ENCODE peak calls at places on chromosomes 2 and 18, in four cellular contexts. S is non-pigmented ciliary epithelial cell; M is activated CD4-positive, alpha-beta T cell treated with anti-CD3 and anti-CD28 coated beads, Interleukin-2, amount 50 U/mL, for 48 hours; U is activated CD4-positive, alpha-beta memory T cell treated with anti-CD3 and anti-CD28 coated beads for 36 hours. N is an unnamed sample.

GRCh38 chr18:76923485-76924085 is 101.2 kb downstream of the ZNF236 start:
- DNase-seq in S (no peak), U (no peak), M (no peak), N (no peak)

GRCh38 chr2:96962567-96963203 is 23.7 kb downstream of the FAM178B start:
- DNase-seq in U (peak), M (peak), S (no peak), N (no peak)

GRCh38 chr2:72131916-72132841 is 15.5 kb downstream of the CYP26B1 start:
- DNase-seq in U (no peak), S (no peak), M (no peak), N (peak)

GRCh38 chr2:226910384-226910783 is 74.5 kb downstream of the RHBDD1 start:
- DNase-seq in M (no peak), U (no peak), S (no peak), N (no peak)

GRCh38 chr2:144938308-144938709 is 418.4 kb upstream of the ZEB2 start:
- DNase-seq in S (peak), M (no peak), U (no peak), N (no peak)

GRCh38 chr2:10036095-10036879 is 7.1 kb upstream of the KLF11 start:
- DNase-seq in S (no peak), M (peak), U (peak), N (no peak)

GRCh38 chr2:171522804-171523338 is 597 bp downstream of the CYBRD1 start:
- DNase-seq in U (peak), S (no peak), M (peak), N (peak)

GRCh38 chr2:43083710-43084698 is 142.4 kb downstream of the ZFP36L2 start:
- DNase-seq in U (no peak), S (no peak), M (no peak), N (no peak)

GRCh38 chr2:163265562-163265961 is 427.0 kb upstream of the KCNH7 start:
- DNase-seq in M (no peak), U (no peak), S (no peak), N (no peak)